ENCODE peak calls at places on chromosomes 6 and 20, in seven cellular contexts. W, S, N, Z, X, D and A are unnamed samples.

GRCh38 chr6:16929814-16930213 is 168.6 kb upstream of the ATXN1 start:
- DNase-seq in W (no peak), S (no peak), N (peak), Z (no peak), X (no peak), D (no peak), A (no peak)

GRCh38 chr20:23116301-23117089 is 30.4 kb upstream of the CD93 start:
- DNase-seq in W (no peak), S (peak), N (peak), Z (peak), X (peak), D (no peak), A (no peak)

GRCh38 chr6:14502551-14502950 is 385.0 kb downstream of the CD83 start:
- DNase-seq in W (no peak), S (no peak), N (no peak), Z (no peak), X (no peak), D (no peak), A (no peak)

GRCh38 chr6:148464319-148465010 is 121.8 kb downstream of the SASH1 start:
- DNase-seq in W (peak), S (peak), N (peak), Z (no peak), X (peak), D (peak), A (peak)

GRCh38 chr20:8997720-8998119 is 71.2 kb upstream of the PLCB4 start:
- DNase-seq in W (no peak), S (no peak), N (no peak), Z (no peak), X (no peak), D (no peak), A (no peak)

GRCh38 chr6:38593419-38593818 is 46.3 kb downstream of the BTBD9 start:
- DNase-seq in W (no peak), S (no peak), N (peak), Z (no peak), X (no peak), D (no peak), A (no peak)

GRCh38 chr6:83615025-83615999 is 93.6 kb downstream of the SNAP91 start:
- DNase-seq in W (peak), S (no peak), N (peak), Z (peak), X (no peak), D (peak), A (no peak)

GRCh38 chr6:72950114-72950860 is 275.0 kb downstream of the KHDC1L start:
- DNase-seq in W (no peak), S (no peak), N (peak), Z (no peak), X (no peak), D (no peak), A (no peak)

GRCh38 chr20:2695206-2695983 is 2.8 kb downstream of the EBF4 start:
- DNase-seq in W (no peak), S (peak), N (no peak), Z (peak), X (no peak), D (no peak), A (no peak)

GRCh38 chr6:54621285-54621684 is 225.3 kb upstream of the FAM83B start:
- DNase-seq in W (no peak), S (no peak), N (no peak), Z (no peak), X (no peak), D (no peak), A (no peak)

GRCh38 chr20:33490934-33491656 is 1.2 kb downstream of the CBFA2T2 start:
- DNase-seq in W (no peak), S (no peak), N (peak), Z (no peak), X (no peak), D (no peak), A (no peak)

GRCh38 chr6:18586133-18586532 is 199.0 kb downstream of the RNF144B start:
- DNase-seq in W (no peak), S (no peak), N (no peak), Z (no peak), X (no peak), D (no peak), A (no peak)

GRCh38 chr6:100565439-100566104 is 100.9 kb upstream of the SIM1 start:
- DNase-seq in W (no peak), S (no peak), N (no peak), Z (no peak), X (no peak), D (no peak), A (no peak)

DNA sequence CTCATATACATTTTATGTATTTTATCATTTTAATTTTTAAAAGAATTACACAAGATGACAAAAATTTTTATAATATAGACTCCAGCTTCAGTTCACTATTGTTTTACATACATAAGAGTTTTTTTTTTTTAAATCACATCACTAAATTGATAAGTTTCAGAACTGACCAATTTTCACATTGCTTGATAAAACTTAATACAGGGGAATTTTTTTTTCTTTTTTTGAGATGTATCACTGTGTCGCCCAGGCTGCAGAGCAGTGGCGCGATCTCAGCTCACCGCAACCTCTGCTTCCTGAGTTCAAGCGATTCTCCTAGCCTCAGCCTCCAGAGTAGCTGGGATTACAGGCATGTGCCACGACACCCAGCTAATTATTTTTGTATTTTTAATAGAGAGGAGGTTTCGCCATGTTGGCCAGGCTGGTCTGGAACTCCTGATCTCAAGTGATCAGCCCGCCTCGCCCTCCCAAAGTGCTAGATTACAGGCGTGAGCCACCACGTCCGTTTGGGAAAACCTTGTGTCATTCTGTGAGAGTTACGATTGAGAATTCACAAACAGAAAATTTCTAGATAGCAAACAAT is 36.6 kb upstream of the BTN3A2 start:
- DNase-seq in W (no peak), S (no peak), N (no peak), Z (no peak), X (no peak), D (peak), A (no peak)
- H3K4me3 ChIP-seq in W (no peak), S (no peak), N (peak), Z (no peak), X (no peak), D (peak), A (no peak)

GRCh38 chr6:26156850-26157149 is 69.6 kb downstream of the HFE start:
- DNase-seq in W (no peak), S (no peak), N (no peak), Z (no peak), X (no peak), D (no peak), A (no peak)
- H3K4me3 ChIP-seq in W (peak), S (peak), N (peak), Z (peak), X (peak), D (peak), A (peak)

DNA sequence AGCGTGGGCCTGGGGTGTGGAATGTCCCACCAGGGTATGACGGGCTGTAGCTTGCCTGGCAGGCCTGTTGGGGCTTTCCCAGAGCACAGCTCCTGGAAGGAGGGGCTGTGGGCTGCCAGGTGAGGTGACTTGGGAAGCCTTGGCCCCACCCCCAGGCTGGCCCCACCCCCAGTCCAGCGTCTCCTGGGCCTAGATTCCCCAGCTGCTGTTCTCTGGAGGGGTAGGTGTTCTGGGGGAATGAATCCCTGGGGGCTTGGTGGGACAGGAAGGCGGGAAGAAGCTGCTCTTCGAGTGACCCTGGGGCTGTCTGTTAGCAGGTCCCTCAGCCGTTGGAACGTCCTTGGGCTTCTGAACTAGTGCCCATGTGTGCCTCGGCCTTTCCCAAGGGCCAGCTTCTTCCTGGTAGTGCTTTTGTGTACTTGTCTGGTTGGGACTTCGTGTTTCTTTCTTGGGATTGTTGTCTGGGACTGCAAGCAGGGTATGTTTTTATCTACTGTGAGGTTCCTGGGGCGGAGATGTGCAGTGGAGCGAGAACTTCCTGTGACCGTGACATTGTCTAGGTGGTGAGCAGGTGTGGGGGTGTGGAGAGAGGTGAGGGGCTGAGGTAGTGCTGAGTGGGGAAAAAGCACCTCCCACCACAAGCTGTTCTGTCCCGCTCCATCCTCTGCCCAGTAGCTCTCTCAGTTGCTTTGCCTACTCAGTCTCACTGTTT is 1.4 kb upstream of the DDR1 start:
- DNase-seq in W (no peak), S (peak), N (peak), Z (peak), X (no peak), D (peak), A (no peak)
- H3K4me3 ChIP-seq in W (peak), S (no peak), N (no peak), Z (peak), X (no peak), D (peak), A (peak)

GRCh38 chr6:30883476-30883742 is 910 bp upstream of the DDR1 start:
- DNase-seq in W (no peak), S (peak), N (no peak), Z (no peak), X (no peak), D (no peak), A (no peak)

GRCh38 chr6:30884521-30885480 is 482 bp downstream of the DDR1 start:
- DNase-seq in W (peak), S (peak), N (peak), Z (peak), X (peak), D (peak), A (peak)

GRCh38 chr6:30885481-30885998 is 1.2 kb downstream of the DDR1 start:
- DNase-seq in W (peak), S (peak), N (peak), Z (peak), X (no peak), D (no peak), A (no peak)

GRCh38 chr6:30881987-30882763 is 2.1 kb upstream of the DDR1 start:
- DNase-seq in W (peak), S (peak), N (peak), Z (no peak), X (peak), D (peak), A (no peak)

DNA sequence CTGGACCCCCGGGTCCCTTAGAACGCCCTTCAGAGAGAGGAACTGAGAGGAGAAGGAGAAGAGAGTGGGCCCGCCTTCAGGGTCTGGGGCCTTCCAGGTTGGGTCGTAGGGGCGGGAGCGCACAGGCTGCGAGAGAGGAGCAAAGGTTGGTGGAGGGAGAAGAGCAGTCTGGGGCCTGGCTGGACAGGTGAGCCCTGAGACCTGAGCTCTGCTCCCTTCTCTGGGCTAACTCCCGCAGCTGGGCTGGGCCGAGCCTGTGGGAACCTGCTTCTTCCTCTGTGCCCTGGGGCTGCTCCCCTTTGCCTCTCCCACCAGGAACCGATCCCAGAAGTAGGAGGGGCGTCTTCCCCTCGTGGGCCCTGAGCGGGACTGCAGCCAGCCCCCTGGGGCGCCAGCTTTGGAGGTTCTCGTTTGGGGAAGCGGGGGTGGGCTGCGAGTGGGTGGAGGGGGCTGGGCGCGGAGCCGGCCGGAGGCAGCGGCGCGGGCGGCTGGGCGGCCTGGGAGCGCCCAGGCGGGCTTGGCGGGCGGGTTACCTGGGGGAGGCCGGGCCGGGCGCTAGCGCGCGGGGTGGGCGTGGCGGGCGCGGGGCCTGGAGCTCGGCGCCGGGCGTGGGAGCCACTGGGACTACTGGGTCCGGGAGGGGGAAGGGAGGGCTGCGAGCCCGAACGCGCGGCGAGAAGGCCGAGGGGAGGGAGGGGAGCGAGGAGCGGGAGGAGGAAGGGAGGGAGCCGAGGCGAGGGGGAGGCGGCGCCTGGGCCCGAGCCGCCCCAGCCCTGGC is at the start of gene DDR1:
- DNase-seq in W (peak), S (peak), N (peak), Z (peak), X (peak), D (peak), A (peak)
- H3K4me3 ChIP-seq in W (peak), S (peak), N (peak), Z (peak), X (peak), D (peak), A (peak)

GRCh38 chr6:158011980-158012566 is 30.4 kb downstream of the SYNJ2 start:
- DNase-seq in W (no peak), S (peak), N (no peak), Z (peak), X (no peak), D (no peak), A (peak)

GRCh38 chr6:158011478-158011920 is 29.8 kb downstream of the SYNJ2 start:
- DNase-seq in W (no peak), S (no peak), N (no peak), Z (peak), X (no peak), D (no peak), A (no peak)

GRCh38 chr6:158010591-158011477 is 29.2 kb downstream of the SYNJ2 start:
- DNase-seq in W (no peak), S (peak), N (no peak), Z (peak), X (no peak), D (no peak), A (peak)

GRCh38 chr6:158008894-158009891 is 27.5 kb downstream of the SYNJ2 start:
- DNase-seq in W (no peak), S (peak), N (peak), Z (peak), X (peak), D (no peak), A (peak)

DNA sequence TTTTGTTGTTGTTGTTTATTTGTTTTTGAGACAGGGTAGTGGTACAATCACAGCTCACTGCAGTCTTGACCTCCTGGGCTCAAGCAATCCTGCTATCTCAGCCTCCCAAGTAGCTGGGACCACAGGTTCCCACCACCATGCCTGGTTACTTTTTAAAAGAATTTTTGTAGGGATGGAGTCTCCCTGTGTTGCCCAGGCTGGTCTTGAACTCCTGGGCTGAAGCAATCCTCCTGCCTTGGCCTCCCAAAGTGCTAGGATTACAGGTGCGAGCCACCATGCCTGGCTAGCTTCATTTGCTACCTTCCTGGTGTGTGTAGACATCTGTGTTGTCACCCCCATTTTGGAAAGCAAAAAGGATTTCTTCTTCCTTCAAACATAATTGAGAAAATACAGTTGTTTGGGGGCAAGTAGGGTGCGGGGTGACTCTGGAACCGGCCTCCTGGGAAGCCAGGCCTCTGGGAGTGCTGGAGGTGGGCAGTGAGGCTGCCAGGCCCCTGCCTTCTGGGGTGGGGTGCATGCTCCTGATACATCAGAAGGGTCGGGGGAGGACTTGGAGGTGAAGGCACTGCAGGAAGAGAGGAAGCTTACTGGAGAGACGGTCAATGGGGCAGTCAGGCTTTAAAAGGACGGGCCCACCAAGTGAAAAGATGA is 28.4 kb downstream of the SYNJ2 start:
- DNase-seq in W (no peak), S (peak), N (no peak), Z (peak), X (no peak), D (no peak), A (peak)
- H3K4me3 ChIP-seq in W (no peak), S (no peak), N (no peak), Z (no peak), X (no peak), D (no peak), A (no peak)

GRCh38 chr6:32148722-32149576 is 2.8 kb downstream of the PRRT1 start:
- DNase-seq in W (no peak), S (no peak), N (no peak), Z (peak), X (peak), D (no peak), A (peak)
- H3K4me3 ChIP-seq in W (no peak), S (no peak), N (peak), Z (peak), X (peak), D (no peak), A (peak)

GRCh38 chr6:3749991-3750323 is 1.6 kb downstream of the PXDC1 start:
- DNase-seq in W (no peak), S (peak), N (peak), Z (no peak), X (peak), D (no peak), A (peak)
- H3K4me3 ChIP-seq in W (peak), S (peak), N (peak), Z (peak), X (peak), D (no peak), A (peak)

DNA sequence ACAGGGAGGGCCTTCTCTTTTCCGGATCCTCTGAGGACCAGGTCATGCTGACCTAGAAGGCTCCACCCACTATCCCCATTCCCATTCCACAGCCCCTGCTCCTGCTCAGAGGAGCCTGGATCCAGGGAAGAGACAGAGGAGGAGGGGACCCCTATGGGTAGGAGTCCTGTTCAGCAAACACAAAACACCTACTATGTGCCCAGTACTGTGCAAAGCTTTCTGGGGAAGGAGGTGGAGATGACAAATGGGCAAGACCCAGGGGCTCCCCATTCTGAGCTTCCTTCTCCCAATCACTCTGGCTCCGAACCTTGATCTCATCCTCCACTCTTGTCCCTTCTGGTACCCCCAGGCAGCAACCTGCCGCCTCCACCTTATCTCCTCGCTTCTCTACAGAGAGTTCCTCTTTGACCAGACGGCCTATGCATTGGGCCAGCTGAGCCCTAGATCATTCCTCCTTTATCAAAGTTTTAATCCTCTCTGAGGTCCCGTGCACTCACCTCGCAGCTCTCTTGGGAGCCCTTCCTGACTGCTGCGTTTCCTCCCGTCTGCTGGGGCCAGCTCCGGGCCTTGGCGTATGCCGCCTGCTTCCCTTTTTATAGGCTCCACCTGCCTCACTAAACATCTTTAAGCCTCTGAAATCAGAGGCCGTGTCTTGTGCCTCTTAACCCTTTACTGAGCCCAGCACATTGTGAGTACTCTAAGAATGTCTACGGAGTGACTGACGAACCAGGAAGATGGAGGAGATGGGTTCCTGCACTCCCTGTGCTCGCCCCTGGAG is 70.5 kb upstream of the CCDC167 start:
- DNase-seq in W (no peak), S (no peak), N (no peak), Z (no peak), X (no peak), D (peak), A (no peak)
- H3K4me3 ChIP-seq in W (no peak), S (no peak), N (no peak), Z (no peak), X (no peak), D (no peak), A (no peak)

GRCh38 chr6:165986647-165987482 is 180.8 kb downstream of the TBXT start:
- DNase-seq in W (no peak), S (no peak), N (no peak), Z (no peak), X (peak), D (no peak), A (no peak)
- H3K4me3 ChIP-seq in W (no peak), S (peak), N (peak), Z (no peak), X (peak), D (no peak), A (peak)

GRCh38 chr20:31740656-31741323 is 1.7 kb downstream of the TPX2 start:
- DNase-seq in W (no peak), S (no peak), N (no peak), Z (no peak), X (no peak), D (no peak), A (no peak)
- H3K4me3 ChIP-seq in W (peak), S (no peak), N (peak), Z (peak), X (no peak), D (peak), A (no peak)